ENCODE peak calls at places on chromosomes 1 and 21, in four cellular contexts. O is choroid plexus epithelial cell, L is AG09309, D is heart left ventricle. J is an unnamed sample.
A peak's percentile ranks its signal among the peaks of the same experiment; 100 is the strongest.

GRCh38 chr1:244276646-244277045 is 175.1 kb downstream of the ADSS2 start:
- DNase-seq in L (no peak), D (no peak), O (no peak), J (no peak)

GRCh38 chr1:16719571-16720402 is 20.5 kb upstream of the RNU1-4 start:
- DNase-seq in D (peak; percentile 25), O (no peak), L (no peak), J (no peak)

GRCh38 chr1:48530727-48531351 is 58.8 kb upstream of the SPATA6 start:
- DNase-seq in O (peak; percentile 51), L (no peak), D (no peak), J (peak; percentile 29)

GRCh38 chr1:13782634-13782995 is 82.6 kb downstream of the PRDM2 start:
- DNase-seq in L (no peak), O (no peak), D (no peak), J (no peak)

GRCh38 chr1:29855761-29856160 is 619.4 kb downstream of the PTPRU start:
- DNase-seq in L (no peak), D (no peak), O (no peak), J (no peak)

GRCh38 chr1:200182701-200183100 is 155.2 kb downstream of the NR5A2 start:
- DNase-seq in D (no peak), O (no peak), L (no peak), J (no peak)

GRCh38 chr1:21027805-21028204 is 148.9 kb downstream of the EIF4G3 start:
- DNase-seq in L (no peak), D (no peak), O (peak; percentile 33), J (peak; percentile 38)

GRCh38 chr1:152169356-152170025 is 10.5 kb upstream of the RPTN start:
- DNase-seq in D (no peak), O (no peak), L (no peak), J (no peak)

GRCh38 chr1:102970496-102971078 is 137.7 kb downstream of the COL11A1 start:
- DNase-seq in L (peak; percentile 39), O (peak; percentile 78), D (no peak), J (peak; percentile 84)

GRCh38 chr21:18461743-18462142 is 58.2 kb upstream of the TMPRSS15 start:
- DNase-seq in O (no peak), L (no peak), D (no peak), J (no peak)

GRCh38 chr1:94093996-94094395 is 27.0 kb downstream of the ABCA4 start:
- DNase-seq in L (no peak), D (no peak), O (peak; percentile 76), J (peak; percentile 79)

GRCh38 chr1:232196042-232196441 is 433.9 kb downstream of the SIPA1L2 start:
- DNase-seq in O (no peak), L (no peak), D (no peak), J (no peak)

GRCh38 chr1:241608379-241609033 is 31.7 kb downstream of the CHML start:
- DNase-seq in O (peak; percentile 64), L (peak; percentile 23), D (no peak), J (no peak)

GRCh38 chr1:212459656-212460055 is 26.9 kb downstream of the NENF start:
- DNase-seq in O (no peak), D (no peak), L (no peak), J (no peak)

GRCh38 chr1:214552174-214552608 is 789 bp upstream of the PTPN14 start:
- DNase-seq in O (peak; percentile 46), D (peak; percentile 70), L (no peak), J (peak; percentile 88)

GRCh38 chr1:64471218-64471719 is 1.3 kb downstream of the CACHD1 start:
- DNase-seq in D (peak; percentile 29), O (peak; percentile 4), L (no peak), J (no peak)

GRCh38 chr1:1373493-1374067 is 1.4 kb downstream of the AURKAIP1 start:
- DNase-seq in L (no peak), D (no peak), O (no peak), J (no peak)
- H3K4me3 ChIP-seq in L (peak overlapping the region; percentile 61), D (peak overlapping the region; percentile 94), O (peak overlapping the region; percentile 85), J (peak overlapping the region; percentile 95)

GRCh38 chr1:201740609-201741231 is 88.2 kb upstream of the IPO9 start:
- DNase-seq in D (no peak), L (no peak), O (peak; percentile 58), J (peak; percentile 44)

GRCh38 chr1:201740086-201740541 is 88.8 kb upstream of the IPO9 start:
- DNase-seq in O (peak; percentile 56), L (no peak), D (no peak), J (no peak)

GRCh38 chr1:201739492-201740085 is 89.4 kb upstream of the IPO9 start:
- DNase-seq in L (no peak), O (peak; percentile 71), D (peak; percentile 78), J (peak; percentile 66)

GRCh38 chr1:201737350-201738060 is 91.5 kb upstream of the IPO9 start:
- DNase-seq in O (peak; percentile 94), D (peak; percentile 88), L (no peak), J (peak; percentile 82)

DNA sequence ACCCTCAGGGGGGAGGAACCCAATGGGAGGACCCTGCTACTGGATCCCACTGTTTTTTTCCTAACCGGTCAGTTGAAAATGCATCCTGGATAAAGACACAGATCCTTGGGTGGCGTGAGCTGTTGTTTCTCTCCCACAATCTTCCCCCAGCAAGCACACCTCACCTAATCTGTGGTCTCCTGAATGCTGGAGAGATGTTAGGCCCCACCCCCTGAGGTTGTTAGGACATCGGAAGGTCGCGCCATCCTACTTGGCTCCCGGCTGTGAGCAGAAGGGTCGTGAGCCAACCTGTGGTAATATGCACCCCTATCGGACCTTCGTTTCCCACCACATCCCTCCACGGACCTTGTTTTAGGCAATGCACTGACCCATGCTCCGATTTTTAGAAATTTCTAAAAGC is 89.9 kb upstream of the IPO9 start:
- DNase-seq in D (no peak), O (peak; percentile 52), L (no peak), J (peak; percentile 46)
- H3K4me3 ChIP-seq in D (peak overlapping the region; percentile 86), O (peak overlapping the region; percentile 84), L (no peak overlapping the region), J (peak overlapping the region; percentile 83)

GRCh38 chr21:22115746-22116145 is 1117.5 kb downstream of the NCAM2 start:
- DNase-seq in D (no peak), L (no peak), O (no peak), J (no peak)
- H3K4me3 ChIP-seq in D (no peak overlapping the region), L (no peak overlapping the region), O (no peak overlapping the region), J (no peak overlapping the region)

DNA sequence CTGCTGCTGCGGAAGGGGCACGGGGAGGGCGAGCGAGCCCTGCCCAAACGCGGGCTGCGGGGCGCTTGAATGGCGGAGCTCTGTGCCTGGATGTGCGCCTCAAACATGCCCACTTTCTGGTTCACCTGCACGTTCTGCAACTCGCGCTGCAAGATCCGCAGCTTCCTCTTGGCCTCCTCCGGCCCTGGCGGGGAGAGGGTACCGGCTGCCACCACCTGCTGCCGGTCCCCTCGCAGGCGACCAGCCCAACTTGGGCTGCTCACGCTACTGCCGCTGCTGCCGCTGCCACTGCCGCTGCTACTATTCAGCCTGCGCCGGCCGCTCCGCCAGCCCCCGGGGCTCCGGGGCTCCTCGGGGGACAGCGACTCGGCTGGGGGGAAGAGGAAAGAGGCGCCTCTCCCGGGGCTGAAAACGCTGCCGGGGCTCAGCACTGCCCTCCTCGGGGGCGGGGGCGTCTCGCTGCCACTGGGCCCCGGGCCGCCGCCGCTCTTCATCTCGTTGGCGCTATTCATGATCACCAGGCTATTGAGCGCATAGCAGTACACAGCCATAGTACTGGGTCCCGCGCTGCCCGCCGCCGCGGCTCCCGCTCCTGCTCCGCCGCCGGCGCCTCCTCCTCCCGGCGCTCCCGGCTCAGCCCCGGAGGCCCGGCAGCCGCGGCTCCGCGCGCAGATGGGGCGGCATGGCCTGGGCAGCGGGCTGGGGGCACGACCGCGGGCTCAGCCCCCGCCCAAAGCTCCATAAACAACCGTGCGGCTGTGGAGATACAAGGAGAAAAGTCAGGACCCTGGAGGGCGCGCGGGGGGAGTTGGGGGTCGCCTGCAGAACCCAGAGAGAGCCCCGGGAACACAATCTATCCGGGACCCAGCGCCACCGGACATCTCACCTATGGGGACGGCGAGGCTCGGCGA is 1.9 kb downstream of the ITPKB start:
- DNase-seq in D (peak; percentile 40), O (peak; percentile 55), L (no peak), J (peak; percentile 50)
- H3K4me3 ChIP-seq in D (peak overlapping the region; percentile 69), O (peak overlapping the region; percentile 72), L (peak overlapping the region; percentile 46), J (peak overlapping the region; percentile 73)

GRCh38 chr21:41233913-41234312 is 66.0 kb downstream of the BACE2 start:
- DNase-seq in L (no peak), D (no peak), O (no peak), J (no peak)
- H3K4me3 ChIP-seq in L (no peak overlapping the region), D (no peak overlapping the region), O (no peak overlapping the region), J (no peak overlapping the region)

GRCh38 chr1:95382385-95382784 is 148.4 kb downstream of the RWDD3 start:
- DNase-seq in L (no peak), O (no peak), D (no peak), J (no peak)

GRCh38 chr1:95386915-95387314 is 152.9 kb downstream of the RWDD3 start:
- DNase-seq in O (no peak), D (no peak), L (no peak), J (no peak)

GRCh38 chr1:95388041-95388440 is 154.0 kb downstream of the RWDD3 start:
- DNase-seq in O (no peak), L (no peak), D (no peak), J (no peak)

GRCh38 chr1:95384570-95384969 is 150.6 kb downstream of the RWDD3 start:
- DNase-seq in O (no peak), L (no peak), D (peak; percentile 31), J (no peak)

GRCh38 chr1:95386371-95386770 is 152.4 kb downstream of the RWDD3 start:
- DNase-seq in O (no peak), D (no peak), L (no peak), J (no peak)
- H3K4me3 ChIP-seq in O (no peak overlapping the region), D (no peak overlapping the region), L (no peak overlapping the region), J (no peak overlapping the region)

GRCh38 chr1:53684741-53685140 is 54.2 kb downstream of the GLIS1 start:
- DNase-seq in O (no peak), D (no peak), L (no peak), J (no peak)
- H3K4me3 ChIP-seq in O (no peak overlapping the region), D (no peak overlapping the region), L (no peak overlapping the region), J (no peak overlapping the region)

GRCh38 chr1:155128755-155129473 is 1.2 kb downstream of the EFNA1 start:
- DNase-seq in L (no peak), O (no peak), D (peak; percentile 59), J (no peak)
- H3K4me3 ChIP-seq in L (no peak overlapping the region), O (peak overlapping the region; percentile 60), D (peak overlapping the region; percentile 80), J (peak overlapping the region; percentile 55)

DNA sequence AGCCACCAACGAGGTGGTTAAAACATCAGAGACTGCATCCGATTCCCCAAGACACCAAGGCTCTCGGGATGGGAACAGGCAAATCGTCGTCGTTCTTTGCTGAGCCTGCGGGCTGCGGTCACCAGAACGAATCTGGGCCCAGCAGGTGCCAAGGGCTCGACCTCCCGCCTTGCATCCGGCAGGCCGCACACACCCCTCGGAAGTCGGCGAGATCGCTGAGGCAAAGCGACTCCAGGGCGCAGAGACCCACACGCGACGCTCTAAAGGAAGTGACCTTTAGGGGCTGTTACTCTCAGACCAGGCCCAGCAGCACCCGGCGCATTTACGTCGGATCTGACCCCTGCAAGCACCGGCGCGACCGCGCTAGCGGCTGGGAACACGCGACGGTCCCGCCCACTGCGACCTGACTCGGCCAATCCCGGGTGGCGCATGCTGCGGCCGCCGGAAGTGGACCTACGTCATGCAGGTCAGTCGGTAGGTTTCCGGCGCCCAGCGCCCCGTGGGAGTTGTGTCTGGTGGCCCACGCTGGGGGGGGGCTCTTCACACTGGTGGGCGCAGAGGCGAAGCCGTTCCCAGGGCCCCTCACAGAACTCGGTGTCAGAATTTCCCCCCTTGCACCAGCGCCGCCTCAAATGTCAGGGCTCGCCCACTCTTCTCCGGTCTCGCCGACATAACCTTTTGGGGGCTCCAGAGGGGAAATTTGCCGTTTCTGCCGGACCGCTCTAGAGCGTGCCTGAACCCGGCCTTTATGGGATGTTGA is 7.5 kb upstream of the PARK7 start:
- DNase-seq in L (peak; percentile 52), D (peak; percentile 99), O (peak; percentile 93), J (peak; percentile 82)
- H3K4me3 ChIP-seq in L (peak overlapping the region; percentile 53), D (peak overlapping the region; percentile 56), O (peak overlapping the region; percentile 61), J (peak overlapping the region; percentile 58)

J was measured in cardiac fibroblast.